ENCODE peak calls at places on chromosomes 6 and 20, in ten cellular contexts. One of them, this sample, is unnamed.

GRCh38 chr20:58447733-58448391 is 58.8 kb downstream of the VAPB start:
- DNase-seq in neural progenitor cell: peak; percentile 75
- DNase-seq in mammary epithelial cell: peak; percentile 29
- DNase-seq in thoracic aorta: no peak
- DNase-seq in vagina: no peak
- DNase-seq in WERI-Rb-1: peak; percentile 66
- DNase-seq in MM.1S: peak; percentile 30
- DNase-seq in cardiac muscle cell: peak; percentile 64
- DNase-seq in AG04450: peak; percentile 20
- DNase-seq in GM23338: peak; percentile 89
- DNase-seq in this sample: peak; percentile 80

GRCh38 chr6:166058064-166058739 is 109.4 kb downstream of the TBXT start:
- DNase-seq in neural progenitor cell: no peak
- DNase-seq in mammary epithelial cell: no peak
- DNase-seq in thoracic aorta: no peak
- DNase-seq in vagina: no peak
- DNase-seq in WERI-Rb-1: no peak
- DNase-seq in MM.1S: no peak
- DNase-seq in cardiac muscle cell: peak; percentile 86
- DNase-seq in AG04450: peak; percentile 11
- DNase-seq in GM23338: no peak
- DNase-seq in this sample: no peak

GRCh38 chr6:117280922-117281321 is 15.6 kb downstream of the VGLL2 start:
- DNase-seq in neural progenitor cell: no peak
- DNase-seq in mammary epithelial cell: no peak
- DNase-seq in thoracic aorta: no peak
- DNase-seq in vagina: no peak
- DNase-seq in WERI-Rb-1: peak; percentile 47
- DNase-seq in MM.1S: no peak
- DNase-seq in cardiac muscle cell: no peak
- DNase-seq in AG04450: no peak
- DNase-seq in GM23338: peak; percentile 54
- DNase-seq in this sample: no peak

GRCh38 chr20:50980071-50980681 is 21.6 kb downstream of the MOCS3 start:
- DNase-seq in neural progenitor cell: no peak
- DNase-seq in mammary epithelial cell: peak; percentile 99
- DNase-seq in thoracic aorta: no peak
- DNase-seq in vagina: no peak
- DNase-seq in WERI-Rb-1: no peak
- DNase-seq in MM.1S: no peak
- DNase-seq in cardiac muscle cell: peak; percentile 97
- DNase-seq in AG04450: peak; percentile 97
- DNase-seq in GM23338: no peak
- DNase-seq in this sample: no peak

GRCh38 chr6:85157266-85157665 is 292.6 kb upstream of the NT5E start:
- DNase-seq in neural progenitor cell: no peak
- DNase-seq in mammary epithelial cell: no peak
- DNase-seq in thoracic aorta: no peak
- DNase-seq in vagina: no peak
- DNase-seq in WERI-Rb-1: no peak
- DNase-seq in MM.1S: no peak
- DNase-seq in cardiac muscle cell: no peak
- DNase-seq in AG04450: no peak
- DNase-seq in GM23338: no peak
- DNase-seq in this sample: no peak

GRCh38 chr6:26312096-26312463 is 52.9 kb upstream of the BTN3A2 start:
- DNase-seq in neural progenitor cell: no peak
- DNase-seq in mammary epithelial cell: peak; percentile 34
- DNase-seq in thoracic aorta: no peak
- DNase-seq in vagina: no peak
- DNase-seq in WERI-Rb-1: no peak
- DNase-seq in MM.1S: no peak
- DNase-seq in cardiac muscle cell: peak; percentile 31
- DNase-seq in AG04450: no peak
- DNase-seq in GM23338: no peak
- DNase-seq in this sample: no peak

GRCh38 chr6:144055121-144055931 is 40.0 kb downstream of the SF3B5 start:
- DNase-seq in neural progenitor cell: no peak
- DNase-seq in mammary epithelial cell: no peak
- DNase-seq in thoracic aorta: no peak
- DNase-seq in vagina: no peak
- DNase-seq in WERI-Rb-1: no peak
- DNase-seq in MM.1S: peak; percentile 42
- DNase-seq in cardiac muscle cell: no peak
- DNase-seq in AG04450: no peak
- DNase-seq in GM23338: no peak
- DNase-seq in this sample: no peak

GRCh38 chr20:31564284-31564683 is 40.8 kb upstream of the ID1 start:
- DNase-seq in neural progenitor cell: no peak
- DNase-seq in mammary epithelial cell: no peak
- DNase-seq in thoracic aorta: no peak
- DNase-seq in vagina: no peak
- DNase-seq in WERI-Rb-1: no peak
- DNase-seq in MM.1S: no peak
- DNase-seq in cardiac muscle cell: no peak
- DNase-seq in AG04450: no peak
- DNase-seq in GM23338: no peak
- DNase-seq in this sample: no peak

GRCh38 chr6:31067881-31068737 is 44.3 kb downstream of the C6orf15 start:
- DNase-seq in neural progenitor cell: no peak
- DNase-seq in mammary epithelial cell: no peak
- DNase-seq in thoracic aorta: no peak
- DNase-seq in vagina: no peak
- DNase-seq in WERI-Rb-1: no peak
- DNase-seq in MM.1S: no peak
- DNase-seq in cardiac muscle cell: no peak
- DNase-seq in AG04450: no peak
- DNase-seq in GM23338: no peak
- DNase-seq in this sample: no peak

GRCh38 chr6:2531426-2532208 is 219.1 kb downstream of the MYLK4 start:
- DNase-seq in neural progenitor cell: no peak
- DNase-seq in mammary epithelial cell: peak; percentile 95
- DNase-seq in thoracic aorta: no peak
- DNase-seq in vagina: no peak
- DNase-seq in WERI-Rb-1: no peak
- DNase-seq in MM.1S: no peak
- DNase-seq in cardiac muscle cell: peak; percentile 86
- DNase-seq in AG04450: peak; percentile 78
- DNase-seq in GM23338: no peak
- DNase-seq in this sample: no peak

GRCh38 chr20:19654906-19655305 is 103.2 kb upstream of the RIN2 start:
- DNase-seq in neural progenitor cell: no peak
- DNase-seq in mammary epithelial cell: no peak
- DNase-seq in thoracic aorta: no peak
- DNase-seq in vagina: no peak
- DNase-seq in WERI-Rb-1: no peak
- DNase-seq in MM.1S: no peak
- DNase-seq in cardiac muscle cell: no peak
- DNase-seq in AG04450: no peak
- DNase-seq in GM23338: no peak
- DNase-seq in this sample: no peak

GRCh38 chr6:108947114-108947854 is 99.1 kb downstream of the ARMC2 start:
- DNase-seq in neural progenitor cell: no peak
- DNase-seq in mammary epithelial cell: peak; percentile 97
- DNase-seq in thoracic aorta: no peak
- DNase-seq in vagina: no peak
- DNase-seq in WERI-Rb-1: no peak
- DNase-seq in MM.1S: no peak
- DNase-seq in cardiac muscle cell: peak; percentile 88
- DNase-seq in AG04450: peak; percentile 20
- DNase-seq in GM23338: no peak
- DNase-seq in this sample: no peak

DNA sequence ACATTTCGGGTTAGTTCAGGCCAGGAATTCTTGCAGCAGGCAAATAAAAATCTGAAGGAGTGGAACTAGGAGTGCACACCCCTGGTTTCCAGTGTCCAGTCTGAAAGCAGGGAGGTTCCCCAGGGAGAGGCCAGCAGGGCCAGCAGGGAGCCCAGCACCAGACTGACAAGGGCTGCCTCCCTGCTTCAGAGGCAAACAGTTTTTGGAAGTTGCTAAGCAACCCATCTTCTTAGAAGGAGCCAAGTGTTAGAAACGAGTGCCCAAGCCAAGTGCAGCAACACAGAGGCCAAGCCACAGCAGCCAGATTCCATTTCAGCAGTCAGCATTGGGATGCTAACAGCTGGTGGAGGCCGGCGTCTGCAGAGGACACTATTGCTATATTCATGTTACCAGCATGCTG is 179.1 kb downstream of the SYNDIG1 start:
- DNase-seq in neural progenitor cell: no peak
- DNase-seq in mammary epithelial cell: no peak
- DNase-seq in thoracic aorta: no peak
- DNase-seq in vagina: no peak
- DNase-seq in WERI-Rb-1: no peak
- DNase-seq in MM.1S: no peak
- DNase-seq in cardiac muscle cell: peak; percentile 54
- DNase-seq in AG04450: no peak
- DNase-seq in GM23338: no peak
- DNase-seq in this sample: no peak
- H3K27me3 ChIP-seq in neural progenitor cell: no peaks in the 10 kb centered on the region
- H3K27me3 ChIP-seq in mammary epithelial cell: no peaks in the 10 kb centered on the region
- H3K27me3 ChIP-seq in thoracic aorta: no peaks in the 10 kb centered on the region
- H3K27me3 ChIP-seq in vagina: no peaks in the 10 kb centered on the region
- H3K27me3 ChIP-seq in WERI-Rb-1: no peaks in the 10 kb centered on the region
- H3K27me3 ChIP-seq in MM.1S: no peaks in the 10 kb centered on the region
- H3K27me3 ChIP-seq in cardiac muscle cell: no peaks in the 10 kb centered on the region
- H3K27me3 ChIP-seq in AG04450: peaks cover 4% of the 10 kb centered on the region
- H3K27me3 ChIP-seq in GM23338: no peaks in the 10 kb centered on the region
- H3K27me3 ChIP-seq in this sample: no peaks in the 10 kb centered on the region

DNA sequence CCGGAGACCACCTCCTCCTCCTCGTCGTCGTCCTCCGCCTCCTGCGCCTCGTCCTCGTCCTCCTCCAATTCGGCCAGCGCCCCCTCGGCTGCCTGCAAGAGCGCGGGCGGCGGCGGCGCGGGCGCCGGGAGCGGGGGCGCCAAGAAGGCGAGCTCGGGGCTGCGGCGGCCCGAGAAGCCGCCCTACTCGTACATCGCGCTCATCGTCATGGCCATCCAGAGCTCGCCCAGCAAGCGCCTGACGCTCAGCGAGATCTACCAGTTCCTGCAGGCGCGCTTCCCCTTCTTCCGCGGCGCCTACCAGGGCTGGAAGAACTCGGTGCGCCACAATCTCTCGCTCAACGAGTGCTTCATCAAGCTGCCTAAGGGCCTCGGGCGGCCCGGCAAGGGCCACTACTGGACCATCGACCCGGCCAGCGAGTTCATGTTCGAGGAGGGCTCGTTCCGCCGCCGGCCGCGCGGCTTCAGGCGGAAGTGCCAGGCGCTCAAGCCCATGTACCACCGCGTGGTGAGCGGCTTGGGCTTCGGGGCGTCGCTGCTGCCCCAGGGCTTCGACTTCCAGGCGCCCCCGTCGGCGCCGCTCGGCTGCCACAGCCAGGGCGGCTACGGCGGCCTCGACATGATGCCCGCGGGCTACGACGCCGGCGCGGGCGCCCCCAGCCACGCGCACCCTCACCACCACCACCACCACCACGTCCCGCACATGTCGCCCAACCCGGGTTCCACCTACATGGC is 862 bp downstream of the FOXF2 start:
- DNase-seq in neural progenitor cell: peak; percentile 76
- DNase-seq in mammary epithelial cell: peak; percentile 34
- DNase-seq in thoracic aorta: no peak
- DNase-seq in vagina: no peak
- DNase-seq in WERI-Rb-1: peak; percentile 59
- DNase-seq in MM.1S: no peak
- DNase-seq in cardiac muscle cell: peak; percentile 68
- DNase-seq in AG04450: no peak
- DNase-seq in GM23338: peak; percentile 63
- DNase-seq in this sample: peak; percentile 71
- H3K4me3 ChIP-seq in neural progenitor cell: peak overlapping the region; percentile 46
- H3K4me3 ChIP-seq in mammary epithelial cell: no peak overlapping the region
- H3K4me3 ChIP-seq in thoracic aorta: peak overlapping the region; percentile 65
- H3K4me3 ChIP-seq in vagina: peak overlapping the region; percentile 41
- H3K4me3 ChIP-seq in WERI-Rb-1: peak overlapping the region; percentile 8
- H3K4me3 ChIP-seq in MM.1S: no peak overlapping the region
- H3K4me3 ChIP-seq in cardiac muscle cell: peak overlapping the region; percentile 47
- H3K4me3 ChIP-seq in AG04450: peak overlapping the region; percentile 76
- H3K4me3 ChIP-seq in GM23338: peak overlapping the region; percentile 50
- H3K4me3 ChIP-seq in this sample: peak overlapping the region; percentile 23

GRCh38 chr20:61916318-61916891 is 149.3 kb downstream of the TAF4 start:
- DNase-seq in neural progenitor cell: no peak
- DNase-seq in mammary epithelial cell: no peak
- DNase-seq in thoracic aorta: no peak
- DNase-seq in vagina: no peak
- DNase-seq in WERI-Rb-1: no peak
- DNase-seq in MM.1S: no peak
- DNase-seq in cardiac muscle cell: no peak
- DNase-seq in AG04450: no peak
- DNase-seq in GM23338: no peak
- DNase-seq in this sample: no peak
- H3K27me3 ChIP-seq in neural progenitor cell: no peaks in the 10 kb centered on the region
- H3K27me3 ChIP-seq in mammary epithelial cell: no peaks in the 10 kb centered on the region
- H3K27me3 ChIP-seq in thoracic aorta: no peaks in the 10 kb centered on the region
- H3K27me3 ChIP-seq in vagina: no peaks in the 10 kb centered on the region
- H3K27me3 ChIP-seq in WERI-Rb-1: peaks cover 15% of the 10 kb centered on the region
- H3K27me3 ChIP-seq in MM.1S: peaks cover 81% of the 10 kb centered on the region
- H3K27me3 ChIP-seq in cardiac muscle cell: no peaks in the 10 kb centered on the region
- H3K27me3 ChIP-seq in AG04450: peaks cover 2% of the 10 kb centered on the region
- H3K27me3 ChIP-seq in GM23338: no peaks in the 10 kb centered on the region
- H3K27me3 ChIP-seq in this sample: no peaks in the 10 kb centered on the region

GRCh38 chr20:1390552-1391403 is 2.1 kb downstream of the FKBP1A start:
- DNase-seq in neural progenitor cell: no peak
- DNase-seq in mammary epithelial cell: peak; percentile 14
- DNase-seq in thoracic aorta: no peak
- DNase-seq in vagina: no peak
- DNase-seq in WERI-Rb-1: no peak
- DNase-seq in MM.1S: no peak
- DNase-seq in cardiac muscle cell: no peak
- DNase-seq in AG04450: no peak
- DNase-seq in GM23338: no peak
- DNase-seq in this sample: peak; percentile 9
- H3K4me3 ChIP-seq in neural progenitor cell: peak overlapping the region; percentile 78
- H3K4me3 ChIP-seq in mammary epithelial cell: peak overlapping the region; percentile 69
- H3K4me3 ChIP-seq in thoracic aorta: peak overlapping the region; percentile 90
- H3K4me3 ChIP-seq in vagina: peak overlapping the region; percentile 73
- H3K4me3 ChIP-seq in WERI-Rb-1: no peak overlapping the region
- H3K4me3 ChIP-seq in MM.1S: no peak overlapping the region
- H3K4me3 ChIP-seq in cardiac muscle cell: no peak overlapping the region
- H3K4me3 ChIP-seq in AG04450: peak overlapping the region; percentile 88
- H3K4me3 ChIP-seq in GM23338: peak overlapping the region; percentile 91
- H3K4me3 ChIP-seq in this sample: no peak overlapping the region

DNA sequence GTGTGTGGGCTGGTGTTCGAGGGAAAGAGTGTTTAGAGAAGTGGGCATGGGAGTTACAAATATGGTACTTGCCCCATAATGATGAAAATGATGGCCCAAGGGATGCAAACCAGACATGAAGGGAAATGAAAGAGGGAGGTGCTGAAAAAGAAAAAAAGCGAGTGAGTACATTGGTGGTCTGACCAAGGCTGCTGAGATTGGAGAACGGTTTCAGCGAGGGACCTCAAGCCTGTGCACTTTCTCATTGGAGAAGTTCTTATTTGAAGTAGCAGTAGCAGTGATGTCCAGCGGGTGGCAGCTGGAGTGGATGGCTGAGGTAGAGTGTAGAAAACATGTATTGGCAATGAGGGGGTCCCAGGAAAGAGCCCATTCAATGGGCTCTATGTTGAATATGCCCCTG is 54.8 kb downstream of the TNFAIP3 start:
- DNase-seq in neural progenitor cell: no peak
- DNase-seq in mammary epithelial cell: no peak
- DNase-seq in thoracic aorta: no peak
- DNase-seq in vagina: no peak
- DNase-seq in WERI-Rb-1: no peak
- DNase-seq in MM.1S: no peak
- DNase-seq in cardiac muscle cell: no peak
- DNase-seq in AG04450: no peak
- DNase-seq in GM23338: peak; percentile 32
- DNase-seq in this sample: no peak
- H3K27me3 ChIP-seq in neural progenitor cell: no peaks in the 10 kb centered on the region
- H3K27me3 ChIP-seq in mammary epithelial cell: no peaks in the 10 kb centered on the region
- H3K27me3 ChIP-seq in thoracic aorta: no peaks in the 10 kb centered on the region
- H3K27me3 ChIP-seq in vagina: no peaks in the 10 kb centered on the region
- H3K27me3 ChIP-seq in WERI-Rb-1: no peaks in the 10 kb centered on the region
- H3K27me3 ChIP-seq in MM.1S: no peaks in the 10 kb centered on the region
- H3K27me3 ChIP-seq in cardiac muscle cell: no peaks in the 10 kb centered on the region
- H3K27me3 ChIP-seq in AG04450: peaks cover 2% of the 10 kb centered on the region
- H3K27me3 ChIP-seq in GM23338: no peaks in the 10 kb centered on the region
- H3K27me3 ChIP-seq in this sample: no peaks in the 10 kb centered on the region